ENCODE peak calls at places on chromosomes 3 and 15, in five cellular contexts. J is suprapubic skin, S is GM23338, K is K562, R is HCT116. C is an unnamed sample.

GRCh38 chr15:44726136-44726535 is 10.2 kb upstream of the TRIM69 start:
- DNase-seq in J (no peak), S (no peak), K (no peak), R (no peak), C (no peak)

GRCh38 chr3:115638991-115639390 is 15.7 kb downstream of the GAP43 start:
- DNase-seq in J (no peak), S (no peak), K (no peak), R (no peak), C (no peak)

GRCh38 chr3:73511555-73511954 is 113.2 kb downstream of the PDZRN3 start:
- DNase-seq in J (no peak), S (peak; percentile 42), K (no peak), R (no peak), C (peak; percentile 81)

GRCh38 chr15:99172171-99172570 is 67.3 kb downstream of the SYNM start:
- DNase-seq in J (no peak), S (no peak), K (peak; percentile 2), R (no peak), C (no peak)

GRCh38 chr3:81375921-81376320 is 385.5 kb downstream of the GBE1 start:
- DNase-seq in J (no peak), S (no peak), K (no peak), R (no peak), C (no peak)

GRCh38 chr15:92383528-92384326 is 10.0 kb upstream of the ST8SIA2 start:
- DNase-seq in J (no peak), S (peak; percentile 90), K (peak; percentile 71), R (peak; percentile 26), C (no peak)

GRCh38 chr3:195226900-195227447 is 44.0 kb downstream of the XXYLT1 start:
- DNase-seq in J (peak; percentile 47), S (peak; percentile 45), K (no peak), R (no peak), C (peak; percentile 49)

GRCh38 chr15:72227192-72227586 is 3.8 kb downstream of the PKM start:
- DNase-seq in J (no peak), S (no peak), K (no peak), R (peak; percentile 59), C (no peak)

GRCh38 chr15:58357529-58358476 is 74.0 kb upstream of the LIPC start:
- DNase-seq in J (no peak), S (peak; percentile 42), K (peak; percentile 43), R (no peak), C (no peak)

GRCh38 chr3:114363554-114364202 is 69.8 kb downstream of the TIGIT start:
- DNase-seq in J (no peak), S (no peak), K (no peak), R (no peak), C (no peak)

GRCh38 chr15:29208352-29208751 is 61.3 kb downstream of the NSMCE3 start:
- DNase-seq in J (no peak), S (no peak), K (no peak), R (no peak), C (no peak)

GRCh38 chr3:52405601-52406115 is 39.2 kb downstream of the SEMA3G start:
- DNase-seq in J (peak; percentile 57), S (no peak), K (no peak), R (no peak), C (peak; percentile 26)

GRCh38 chr15:70058642-70059360 is 38.9 kb downstream of the TLE3 start:
- DNase-seq in J (peak; percentile 56), S (no peak), K (no peak), R (no peak), C (peak; percentile 45)

GRCh38 chr15:85493258-85493657 is 112.9 kb downstream of the AKAP13 start:
- DNase-seq in J (no peak), S (no peak), K (no peak), R (no peak), C (no peak)

GRCh38 chr15:85485956-85486567 is 105.7 kb downstream of the AKAP13 start:
- DNase-seq in J (no peak), S (peak; percentile 82), K (peak; percentile 59), R (peak; percentile 50), C (no peak)

GRCh38 chr3:123344175-123344908 is 104.5 kb downstream of the ADCY5 start:
- DNase-seq in J (peak; percentile 21), S (peak; percentile 45), K (no peak), R (no peak), C (peak; percentile 50)

GRCh38 chr3:139552632-139553335 is 13.2 kb upstream of the RBP1 start:
- DNase-seq in J (no peak), S (no peak), K (no peak), R (no peak), C (no peak)

GRCh38 chr15:95327661-95328060 is 1002.8 kb upstream of the NR2F2 start:
- DNase-seq in J (no peak), S (peak; percentile 26), K (no peak), R (no peak), C (no peak)

GRCh38 chr15:39919740-39920509 is at the start of gene GPR176:
- DNase-seq in J (peak; percentile 74), S (peak; percentile 69), K (no peak), R (no peak), C (peak; percentile 69)

GRCh38 chr3:151226088-151226563 is 23.1 kb upstream of the GPR171 start:
- DNase-seq in J (no peak), S (no peak), K (no peak), R (no peak), C (no peak)

GRCh38 chr3:8283180-8283579 is 218.4 kb upstream of the LMCD1 start:
- DNase-seq in J (no peak), S (no peak), K (no peak), R (no peak), C (no peak)

GRCh38 chr15:87672309-87672897 is 584.1 kb downstream of the NTRK3 start:
- DNase-seq in J (no peak), S (peak; percentile 79), K (peak; percentile 31), R (no peak), C (no peak)

GRCh38 chr3:40024526-40024925 is 215.1 kb downstream of the MYRIP start:
- DNase-seq in J (no peak), S (no peak), K (no peak), R (no peak), C (no peak)

GRCh38 chr3:185268194-185268809 is 14.5 kb upstream of the EHHADH start:
- DNase-seq in J (no peak), S (no peak), K (no peak), R (no peak), C (no peak)

GRCh38 chr3:185270956-185271332 is 17.1 kb upstream of the EHHADH start:
- DNase-seq in J (no peak), S (no peak), K (no peak), R (no peak), C (no peak)

GRCh38 chr3:185267193-185267592 is 13.3 kb upstream of the EHHADH start:
- DNase-seq in J (no peak), S (no peak), K (no peak), R (no peak), C (no peak)

GRCh38 chr3:185272051-185272450 is 18.2 kb upstream of the EHHADH start:
- DNase-seq in J (no peak), S (no peak), K (no peak), R (no peak), C (no peak)

DNA sequence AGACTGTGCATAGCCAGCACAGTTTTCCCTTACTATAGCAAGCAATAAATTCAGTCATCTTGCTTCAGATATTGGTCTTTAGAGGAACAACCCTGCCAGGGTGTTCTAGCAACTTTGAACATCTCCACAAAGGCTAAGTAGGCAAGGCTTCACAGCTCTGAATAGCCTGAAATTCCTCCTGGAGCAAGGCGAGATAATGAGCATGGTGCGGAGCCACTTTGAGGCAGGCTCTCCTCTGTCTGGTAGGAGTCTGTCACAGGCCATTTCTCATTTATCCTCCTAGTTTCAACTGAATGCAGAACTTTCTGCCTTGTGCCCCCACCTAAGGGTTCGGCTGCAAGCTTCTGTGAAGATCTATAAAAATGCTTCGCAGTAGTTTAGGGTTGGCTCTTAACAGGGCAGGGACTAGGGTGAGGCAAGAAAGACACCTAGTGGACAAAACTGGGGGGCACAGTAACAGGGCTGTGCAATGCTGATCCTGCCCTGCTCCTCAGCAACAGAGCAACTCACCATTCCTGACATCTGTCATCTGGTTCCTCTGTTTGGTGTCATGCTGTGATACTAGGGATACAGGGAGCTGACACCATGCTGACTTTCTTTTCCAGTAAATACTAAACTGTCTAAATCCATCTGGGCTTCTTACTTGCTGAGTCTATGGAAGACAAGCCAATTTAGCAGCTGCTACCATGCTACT is 16.6 kb upstream of the EHHADH start:
- DNase-seq in J (no peak), S (peak; percentile 72), K (peak; percentile 54), R (no peak), C (no peak)
- TF ChIP-seq CTCF in J (no peak), S (peak; percentile 87), K (peak; percentile 76), R (peak; percentile 68), C (no peak)

GRCh38 chr3:154243353-154243752 is 80.9 kb downstream of the DHX36 start:
- DNase-seq in J (no peak), S (no peak), K (no peak), R (no peak), C (no peak)

GRCh38 chr3:154240235-154240634 is 84.1 kb downstream of the DHX36 start:
- DNase-seq in J (no peak), S (no peak), K (no peak), R (no peak), C (no peak)

GRCh38 chr3:154244644-154245043 is 79.6 kb downstream of the DHX36 start:
- DNase-seq in J (no peak), S (no peak), K (no peak), R (no peak), C (no peak)

GRCh38 chr3:154241496-154241895 is 82.8 kb downstream of the DHX36 start:
- DNase-seq in J (no peak), S (no peak), K (no peak), R (no peak), C (no peak)

DNA sequence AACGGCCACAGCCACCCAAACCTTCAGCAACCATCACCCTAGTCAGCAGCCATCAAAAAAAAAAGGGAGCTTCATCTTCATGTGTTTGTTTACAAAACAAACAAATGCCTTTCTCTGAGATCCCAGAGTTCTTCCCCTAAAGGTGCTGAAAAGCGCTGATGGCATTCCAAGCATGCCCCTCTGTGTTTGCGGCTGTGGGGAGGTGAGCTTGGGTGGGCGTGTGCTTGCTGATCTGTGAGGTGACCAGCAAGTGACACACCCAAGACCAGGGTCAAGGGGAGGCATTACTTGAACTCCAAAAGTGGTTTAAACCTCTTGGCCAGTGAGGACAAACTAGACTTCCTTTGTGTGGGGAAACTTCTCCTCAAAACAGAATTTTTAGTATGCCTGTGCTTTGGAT is 81.5 kb downstream of the DHX36 start:
- DNase-seq in J (no peak), S (peak; percentile 80), K (no peak), R (no peak), C (no peak)
- TF ChIP-seq POLR2AphosphoS5 in J (no peak), S (no peak), K (no peak), R (no peak), C (no peak)

GRCh38 chr3:147191795-147192385 is 214.5 kb downstream of the ZIC4 start:
- DNase-seq in J (no peak), S (peak; percentile 90), K (peak; percentile 9), R (peak; percentile 68), C (no peak)
- TF ChIP-seq CTCF in J (no peak), S (peak; percentile 74), K (peak; percentile 27), R (peak; percentile 86), C (peak; percentile 54)

GRCh38 chr3:21717272-21717671 is 33.7 kb downstream of the ZNF385D start:
- DNase-seq in J (no peak), S (no peak), K (no peak), R (no peak), C (no peak)

GRCh38 chr3:21715662-21716061 is 35.3 kb downstream of the ZNF385D start:
- DNase-seq in J (no peak), S (no peak), K (no peak), R (no peak), C (no peak)

GRCh38 chr3:21718161-21718765 is 32.7 kb downstream of the ZNF385D start:
- DNase-seq in J (no peak), S (no peak), K (no peak), R (no peak), C (no peak)

GRCh38 chr3:21722301-21722700 is 28.7 kb downstream of the ZNF385D start:
- DNase-seq in J (no peak), S (no peak), K (no peak), R (no peak), C (no peak)

GRCh38 chr3:21718943-21719591 is 31.9 kb downstream of the ZNF385D start:
- DNase-seq in J (no peak), S (peak; percentile 37), K (no peak), R (no peak), C (no peak)
- TF ChIP-seq POLR2AphosphoS5 in J (no peak), S (no peak), K (no peak), R (no peak), C (no peak)